ENCODE peak calls at places on chromosomes 7 and 10, in four cellular contexts. C, U, T and P are unnamed samples.

GRCh38 chr10:60384708-60385398 is 4.8 kb downstream of the ANK3 start:
- DNase-seq in C (no peak), T (no peak), U (no peak), P (no peak)

GRCh38 chr10:34260904-34261303 is 554.2 kb downstream of the PARD3 start:
- DNase-seq in T (no peak), U (no peak), C (no peak), P (no peak)

GRCh38 chr7:641966-642365 is 84.5 kb upstream of the DNAAF5 start:
- DNase-seq in C (no peak), T (no peak), U (no peak), P (no peak)

GRCh38 chr10:86684305-86684704 is 16.0 kb downstream of the LDB3 start:
- DNase-seq in C (peak), U (peak), T (no peak), P (peak)

GRCh38 chr10:58781873-58782488 is 269.3 kb downstream of the BICC1 start:
- DNase-seq in U (peak), C (no peak), T (no peak), P (peak)

GRCh38 chr7:142908921-142909870 is 23.7 kb upstream of the TRPV6 start:
- DNase-seq in U (peak), C (no peak), T (no peak), P (peak)

GRCh38 chr10:98295907-98296306 is 27.9 kb upstream of the LOXL4 start:
- DNase-seq in U (no peak), T (no peak), C (no peak), P (peak)

GRCh38 chr7:78496226-78496625 is 697.7 kb downstream of the PHTF2 start:
- DNase-seq in U (no peak), T (no peak), C (no peak), P (no peak)

GRCh38 chr7:4470246-4470645 is 211.8 kb upstream of the FOXK1 start:
- DNase-seq in C (peak), T (no peak), U (peak), P (no peak)

GRCh38 chr7:121519548-121520521 is 123.7 kb upstream of the FAM3C start:
- DNase-seq in U (no peak), T (no peak), C (no peak), P (no peak)

GRCh38 chr7:36283711-36284130 is 105.9 kb upstream of the ANLN start:
- DNase-seq in T (no peak), C (no peak), U (peak), P (no peak)

GRCh38 chr7:131941291-131941690 is 384.9 kb upstream of the PODXL start:
- DNase-seq in T (no peak), C (no peak), U (no peak), P (no peak)

GRCh38 chr7:131937868-131938267 is 381.4 kb upstream of the PODXL start:
- DNase-seq in C (no peak), T (no peak), U (no peak), P (no peak)

GRCh38 chr7:131943211-131943610 is 386.8 kb upstream of the PODXL start:
- DNase-seq in C (no peak), U (no peak), T (no peak), P (no peak)

GRCh38 chr7:131942287-131943150 is 386.1 kb upstream of the PODXL start:
- DNase-seq in C (no peak), U (no peak), T (no peak), P (no peak)

DNA sequence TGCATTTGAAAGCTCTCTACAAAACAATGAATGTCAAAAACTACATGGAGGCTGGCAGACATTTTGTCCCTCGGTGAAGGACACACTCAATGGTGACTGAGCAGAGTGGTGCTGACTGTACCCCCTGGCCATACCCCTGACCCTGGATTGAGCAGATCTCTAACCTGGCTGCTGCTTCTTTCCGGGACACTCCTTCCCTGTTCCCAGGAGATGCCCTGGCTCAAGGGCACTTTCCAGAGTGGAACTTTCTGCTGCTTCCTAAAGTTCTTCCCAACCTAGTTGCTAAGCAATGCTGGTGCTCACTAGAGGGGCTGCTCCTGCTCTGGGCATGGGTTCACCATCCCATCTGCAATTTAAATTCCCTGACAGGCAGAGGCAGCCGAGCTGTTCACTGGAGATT is 384.2 kb upstream of the PODXL start:
- DNase-seq in C (no peak), U (no peak), T (no peak), P (no peak)
- TF ChIP-seq TEAD4 in C (no peak), U (no peak), T (no peak), P (no peak)

GRCh38 chr10:48286356-48286755 is 11.9 kb upstream of the FRMPD2 start:
- DNase-seq in T (no peak), U (no peak), C (no peak), P (no peak)

GRCh38 chr10:48284002-48284546 is 9.6 kb upstream of the FRMPD2 start:
- DNase-seq in C (no peak), T (no peak), U (no peak), P (no peak)

GRCh38 chr10:48287417-48288391 is 13.2 kb upstream of the FRMPD2 start:
- DNase-seq in T (no peak), U (no peak), C (no peak), P (peak)

GRCh38 chr10:48282829-48283228 is 8.3 kb upstream of the FRMPD2 start:
- DNase-seq in T (no peak), U (no peak), C (no peak), P (no peak)

GRCh38 chr10:48285710-48286109 is 11.2 kb upstream of the FRMPD2 start:
- DNase-seq in T (no peak), C (no peak), U (no peak), P (no peak)
- TF ChIP-seq TEAD4 in T (no peak), C (no peak), U (no peak), P (no peak)

GRCh38 chr7:96136600-96137239 is 185.2 kb downstream of the SLC25A13 start:
- DNase-seq in U (no peak), C (no peak), T (no peak), P (no peak)

GRCh38 chr7:96131525-96131924 is 190.4 kb downstream of the SLC25A13 start:
- DNase-seq in T (no peak), U (peak), C (no peak), P (no peak)

GRCh38 chr7:96135241-96135640 is 186.7 kb downstream of the SLC25A13 start:
- DNase-seq in T (no peak), U (no peak), C (no peak), P (no peak)
- TF ChIP-seq TEAD4 in T (no peak), U (no peak), C (no peak), P (no peak)

GRCh38 chr7:130961128-130961601 is 227.2 kb upstream of the KLF14 start:
- DNase-seq in C (no peak), T (no peak), U (peak), P (no peak)
- TF ChIP-seq TEAD4 in C (no peak), T (no peak), U (no peak), P (no peak)

GRCh38 chr7:12422449-12423320 is 19.0 kb upstream of the VWDE start:
- DNase-seq in T (no peak), C (no peak), U (no peak), P (no peak)
- TF ChIP-seq TEAD4 in T (no peak), C (no peak), U (no peak), P (no peak)

GRCh38 chr10:23614483-23614882 is 175.6 kb downstream of the OTUD1 start:
- DNase-seq in C (no peak), U (no peak), T (no peak), P (no peak)

GRCh38 chr10:23611308-23611631 is 172.4 kb downstream of the OTUD1 start:
- DNase-seq in C (no peak), T (no peak), U (no peak), P (no peak)

GRCh38 chr10:23613900-23614299 is 175.0 kb downstream of the OTUD1 start:
- DNase-seq in C (no peak), T (no peak), U (no peak), P (no peak)

DNA sequence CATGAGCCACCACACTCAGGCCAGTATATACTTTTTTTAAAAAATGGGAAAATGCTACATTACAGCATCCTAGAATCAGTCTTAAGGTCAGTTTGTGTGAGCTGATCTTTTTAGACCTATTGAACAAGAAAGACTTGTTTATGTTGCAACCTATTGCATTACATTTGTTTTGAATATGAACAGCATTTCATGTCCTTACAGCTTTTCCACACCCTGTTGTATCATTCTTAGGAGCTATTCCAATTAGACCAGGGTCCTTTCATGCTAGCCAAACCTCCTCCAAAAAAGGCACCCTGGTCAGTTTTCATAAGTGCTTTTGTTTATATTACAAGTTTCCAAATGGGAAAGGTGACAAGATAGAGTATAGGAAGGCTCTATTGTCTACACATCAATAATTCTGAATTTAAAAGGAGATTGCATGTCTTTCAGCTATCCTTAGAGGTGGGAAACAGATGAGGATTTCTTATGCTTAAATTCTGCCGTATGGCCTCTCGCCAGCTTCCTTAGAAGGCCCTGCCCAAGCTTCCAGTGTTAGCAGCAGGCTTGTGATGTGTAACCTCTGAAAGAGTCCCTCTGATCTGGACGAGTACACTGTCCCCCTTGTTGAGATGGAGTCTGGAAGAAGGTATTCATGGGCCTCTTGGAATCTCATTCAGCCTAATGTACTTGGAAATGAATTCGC is 171.9 kb downstream of the OTUD1 start:
- DNase-seq in C (no peak), U (no peak), T (no peak), P (no peak)
- TF ChIP-seq TEAD4 in C (no peak), U (no peak), T (no peak), P (no peak)

GRCh38 chr10:108307250-108307924 is 1142.9 kb upstream of the SORCS1 start:
- DNase-seq in T (no peak), C (no peak), U (no peak), P (no peak)
- TF ChIP-seq TEAD4 in T (no peak), C (no peak), U (no peak), P (no peak)

DNA sequence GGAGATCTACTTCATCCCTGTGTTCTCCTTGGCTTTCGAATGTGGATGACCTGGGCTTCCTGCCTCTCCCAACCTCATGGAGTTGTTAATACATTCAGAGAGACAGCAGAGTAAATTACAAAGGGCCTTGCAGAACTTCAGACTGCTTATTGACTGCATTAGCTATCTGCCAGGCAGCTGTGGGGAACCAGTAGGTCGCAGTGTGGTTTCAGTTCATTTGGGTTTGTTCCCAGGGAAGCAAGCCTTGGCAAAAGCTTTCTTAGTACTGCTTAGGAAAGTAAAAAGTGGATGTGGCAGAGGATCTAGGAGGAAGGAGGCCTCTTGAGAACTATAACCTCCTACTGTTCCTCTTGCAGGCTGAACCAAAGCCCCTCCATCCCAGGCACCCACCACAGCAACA is 9.2 kb downstream of the NPFFR1 start:
- DNase-seq in C (no peak), T (no peak), U (no peak), P (no peak)
- TF ChIP-seq TEAD4 in C (no peak), T (no peak), U (no peak), P (no peak)

DNA sequence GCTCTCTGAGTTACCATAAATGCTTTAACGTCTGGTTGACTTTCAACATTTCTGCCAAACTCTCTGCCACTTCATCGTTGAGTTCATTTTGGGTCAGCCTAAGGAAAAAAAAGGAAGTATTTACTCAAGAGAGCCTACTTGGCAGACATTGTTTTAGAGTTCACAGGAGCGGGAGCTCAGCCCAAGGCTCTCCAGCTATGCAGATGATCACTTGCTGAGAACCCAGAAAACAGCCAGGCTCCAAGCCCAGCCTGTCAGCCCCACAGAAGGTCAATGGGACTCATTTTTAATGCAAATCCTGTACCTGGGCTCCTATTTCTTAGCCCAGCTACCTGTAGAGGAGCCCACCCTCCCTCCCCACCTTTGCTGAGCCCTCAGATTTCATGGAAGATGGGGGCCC is 45.5 kb downstream of the NOD1 start:
- DNase-seq in U (no peak), C (peak), T (no peak), P (no peak)
- TF ChIP-seq TEAD4 in U (no peak), C (no peak), T (no peak), P (no peak)